ENCODE peak calls at places on chromosome 6, in eight cellular contexts. J, D, O, V, X, Z, F and L are unnamed samples.

GRCh38 chr6:107536183-107536582 is 46.3 kb downstream of the SOBP start:
- DNase-seq in J (no peak), X (no peak), F (no peak), D (no peak), O (no peak), V (peak), Z (no peak), L (no peak)

GRCh38 chr6:27294409-27294808 is 17.7 kb downstream of the POM121L2 start:
- DNase-seq in X (no peak), Z (no peak), D (no peak), J (no peak), F (no peak), V (no peak), O (no peak), L (no peak)

GRCh38 chr6:45727824-45728449 is 287.7 kb downstream of the CLIC5 start:
- DNase-seq in O (no peak), F (no peak), X (no peak), Z (no peak), D (peak), J (no peak), V (no peak), L (no peak)

GRCh38 chr6:105346052-105346451 is 56.8 kb downstream of the PREP start:
- DNase-seq in D (no peak), O (peak), X (no peak), F (no peak), V (no peak), J (no peak), Z (no peak), L (peak)

GRCh38 chr6:309947-310346 is 17.7 kb downstream of the DUSP22 start:
- DNase-seq in D (no peak), O (no peak), F (no peak), J (no peak), X (no peak), Z (no peak), V (no peak), L (no peak)

GRCh38 chr6:157246048-157246630 is 77.2 kb downstream of the TMEM242 start:
- DNase-seq in F (no peak), J (no peak), O (peak), D (no peak), Z (no peak), V (no peak), X (no peak), L (no peak)

GRCh38 chr6:67458265-67458664 is 1176.8 kb upstream of the ADGRB3 start:
- DNase-seq in F (no peak), Z (no peak), J (no peak), O (no peak), D (no peak), X (no peak), V (no peak), L (no peak)

GRCh38 chr6:158635427-158636073 is 9.0 kb downstream of the DYNLT1 start:
- DNase-seq in V (no peak), X (no peak), J (no peak), D (no peak), O (no peak), Z (no peak), F (no peak), L (no peak)

GRCh38 chr6:135012764-135013163 is 41.9 kb downstream of the HBS1L start:
- DNase-seq in Z (no peak), V (no peak), X (no peak), D (no peak), F (no peak), J (no peak), O (peak), L (no peak)

GRCh38 chr6:48318670-48319069 is 207.7 kb upstream of the PTCHD4 start:
- DNase-seq in V (no peak), D (no peak), F (no peak), X (no peak), J (no peak), Z (no peak), O (no peak), L (no peak)

GRCh38 chr6:72963946-72964345 is 261.4 kb downstream of the KHDC1L start:
- DNase-seq in F (no peak), V (no peak), D (no peak), J (no peak), Z (no peak), X (no peak), O (no peak), L (no peak)